ENCODE peak calls at places on chromosomes 2 and 18, in nine cellular contexts. C is ACHN; V is left ventricle myocardium inferior; A is sciatic nerve; L is A549; I is activated T-cell treated with anti-CD3 and anti-CD28 coated beads, Interleukin-2, amount 50 U/mL, for 48 hours; E is left lung; S is activated CD4-positive, alpha-beta T cell treated with anti-CD3 and anti-CD28 coated beads for 36 hours; B is NCI-H774. Q is an unnamed sample.

GRCh38 chr2:206232287-206233035 is 42.0 kb upstream of the ZDBF2 start:
- DNase-seq in C (no peak), I (no peak), L (no peak), E (no peak), B (peak; percentile 25), V (no peak), S (peak; percentile 28), A (no peak), Q (no peak)

GRCh38 chr2:222399038-222399783 is 25.1 kb upstream of the SGPP2 start:
- DNase-seq in V (no peak), A (no peak), L (no peak), C (no peak), E (no peak), B (peak; percentile 65), S (no peak), I (no peak), Q (no peak)

GRCh38 chr2:200305797-200306718 is at the start of gene SPATS2L:
- DNase-seq in A (peak; percentile 90), B (peak; percentile 44), E (peak; percentile 92), C (peak; percentile 80), I (peak; percentile 69), V (peak; percentile 86), S (peak; percentile 75), L (peak; percentile 87), Q (peak; percentile 88)

GRCh38 chr2:233424028-233424951 is 70.0 kb downstream of the DGKD start:
- DNase-seq in E (no peak), S (no peak), C (no peak), A (no peak), B (no peak), L (peak; percentile 66), I (peak; percentile 10), V (peak; percentile 69), Q (peak; percentile 76)

GRCh38 chr2:160379399-160379798 is 114.2 kb downstream of the RBMS1 start:
- DNase-seq in L (peak; percentile 81), V (no peak), S (no peak), C (no peak), E (no peak), A (no peak), I (no peak), B (no peak), Q (no peak)

GRCh38 chr2:207163053-207163814 is 2.5 kb downstream of the KLF7 start:
- DNase-seq in E (no peak), S (peak; percentile 58), L (peak; percentile 91), C (peak; percentile 96), I (no peak), A (no peak), V (no peak), B (no peak), Q (no peak)

GRCh38 chr2:132522901-132523300 is 106.3 kb downstream of the GPR39 start:
- DNase-seq in E (no peak), S (no peak), I (no peak), L (no peak), C (peak; percentile 29), V (no peak), A (no peak), B (no peak), Q (no peak)

GRCh38 chr2:27262379-27263286 is at the start of gene SLC30A3:
- DNase-seq in B (no peak), V (peak; percentile 67), A (peak; percentile 71), C (peak; percentile 54), L (peak; percentile 64), I (peak; percentile 83), S (peak; percentile 85), E (peak; percentile 89), Q (peak; percentile 78)

GRCh38 chr2:217849154-217849553 is 153.6 kb downstream of the TNS1 start:
- DNase-seq in C (no peak), E (no peak), I (no peak), B (no peak), S (no peak), A (no peak), L (no peak), V (no peak), Q (no peak)

GRCh38 chr2:14756981-14757657 is 124.6 kb downstream of the LRATD1 start:
- DNase-seq in B (no peak), S (no peak), I (no peak), E (no peak), V (no peak), C (peak; percentile 75), A (no peak), L (peak; percentile 33), Q (no peak)

GRCh38 chr18:5058768-5059539 is 138.1 kb downstream of the AKAIN1 start:
- DNase-seq in A (no peak), I (peak; percentile 44), V (peak; percentile 17), E (no peak), L (no peak), B (no peak), C (no peak), S (peak; percentile 50), Q (no peak)

GRCh38 chr2:71620851-71621251 is 167.5 kb downstream of the DYSF start:
- DNase-seq in S (peak; percentile 1), L (no peak), C (no peak), A (peak; percentile 31), B (no peak), E (no peak), V (no peak), I (peak; percentile 9), Q (no peak)

GRCh38 chr18:79964330-79965118 is at the start of gene HSBP1L1:
- DNase-seq in E (peak; percentile 95), B (peak; percentile 15), I (peak; percentile 81), C (peak; percentile 70), A (peak; percentile 78), S (peak; percentile 83), L (peak; percentile 58), V (peak; percentile 70), Q (peak; percentile 81)

GRCh38 chr2:24513266-24513665 is 22.2 kb downstream of the NCOA1 start:
- DNase-seq in S (no peak), A (no peak), I (no peak), E (no peak), L (no peak), B (no peak), V (no peak), C (no peak), Q (no peak)

GRCh38 chr2:134333646-134334189 is 79.8 kb downstream of the MGAT5 start:
- DNase-seq in A (no peak), E (no peak), I (no peak), C (no peak), V (no peak), S (no peak), L (no peak), B (no peak), Q (no peak)

GRCh38 chr18:48190994-48191393 is 218.2 kb downstream of the ZBTB7C start:
- DNase-seq in E (no peak), I (no peak), A (no peak), V (no peak), B (no peak), S (no peak), C (no peak), L (no peak), Q (no peak)

GRCh38 chr2:88159955-88160415 is 10.2 kb upstream of the THNSL2 start:
- DNase-seq in E (no peak), A (no peak), V (no peak), C (peak; percentile 71), S (peak; percentile 67), L (peak; percentile 68), B (peak; percentile 57), I (peak; percentile 60), Q (no peak)

Q was measured in Right ventricle myocardium superior.